ENCODE peak calls at places on chromosome 6, in eight cellular contexts. P is lung, Z is HEK293T, A is NCI-H510A treated with DMSO at 0.1 percent for 48 hours, D is GM10248, E is NCI-H526, J is skeletal muscle cell, W is adrenal gland. X is an unnamed sample.
A peak's percentile ranks its signal among the peaks of the same experiment; 100 is the strongest.

GRCh38 chr6:75436869-75437268 is 56.7 kb downstream of the FILIP1 start:
- DNase-seq in P (no peak), Z (no peak), A (no peak), D (no peak), E (no peak), J (no peak), W (peak; percentile 30), X (no peak)

GRCh38 chr6:84842526-84843161 is 78.2 kb upstream of the TBX18 start:
- DNase-seq in P (no peak), Z (no peak), A (no peak), D (no peak), E (no peak), J (peak; percentile 76), W (no peak), X (no peak)

GRCh38 chr6:98539669-98540207 is 294.6 kb upstream of the POU3F2 start:
- DNase-seq in P (no peak), Z (peak; percentile 24), A (peak; percentile 3), D (no peak), E (no peak), J (no peak), W (no peak), X (no peak)

GRCh38 chr6:143620461-143620860 is 57.3 kb upstream of the PHACTR2 start:
- DNase-seq in P (no peak), Z (no peak), A (no peak), D (no peak), E (no peak), J (peak; percentile 33), W (no peak), X (no peak)

GRCh38 chr6:25601797-25602679 is 50.0 kb upstream of the SCGN start:
- DNase-seq in P (no peak), Z (peak; percentile 14), A (peak; percentile 92), D (peak; percentile 40), E (no peak), J (peak; percentile 31), W (no peak), X (no peak)

GRCh38 chr6:89034586-89035251 is 45.8 kb upstream of the PNRC1 start:
- DNase-seq in P (peak; percentile 53), Z (no peak), A (no peak), D (no peak), E (no peak), J (peak; percentile 88), W (peak; percentile 33), X (no peak)

GRCh38 chr6:83221886-83222479 is 28.8 kb downstream of the RWDD2A start:
- DNase-seq in P (no peak), Z (peak; percentile 9), A (peak; percentile 24), D (peak; percentile 24), E (peak; percentile 21), J (no peak), W (no peak), X (no peak)

GRCh38 chr6:157727629-157728182 is 95.3 kb upstream of the SNX9 start:
- DNase-seq in P (no peak), Z (no peak), A (no peak), D (no peak), E (no peak), J (no peak), W (no peak), X (no peak)

GRCh38 chr6:117615981-117616961 is 14.0 kb upstream of the GOPC start:
- DNase-seq in P (no peak), Z (no peak), A (no peak), D (no peak), E (no peak), J (peak; percentile 25), W (no peak), X (peak; percentile 13)

GRCh38 chr6:121896771-121897170 is 461.3 kb downstream of the GJA1 start:
- DNase-seq in P (no peak), Z (no peak), A (no peak), D (no peak), E (no peak), J (no peak), W (no peak), X (no peak)

GRCh38 chr6:12709116-12709515 is 7.5 kb upstream of the PHACTR1 start:
- DNase-seq in P (no peak), Z (no peak), A (no peak), D (no peak), E (no peak), J (peak; percentile 21), W (no peak), X (no peak)

GRCh38 chr6:91653954-91654843 is 1067.3 kb upstream of the MAP3K7 start:
- DNase-seq in P (no peak), Z (no peak), A (no peak), D (no peak), E (peak; percentile 96), J (no peak), W (no peak), X (no peak)

GRCh38 chr6:40185486-40185885 is 251.2 kb upstream of the MOCS1 start:
- DNase-seq in P (no peak), Z (no peak), A (no peak), D (no peak), E (no peak), J (no peak), W (no peak), X (no peak)

GRCh38 chr6:144413418-144413817 is 128.3 kb downstream of the UTRN start:
- DNase-seq in P (no peak), Z (no peak), A (no peak), D (no peak), E (no peak), J (no peak), W (no peak), X (no peak)

GRCh38 chr6:15621203-15622044 is 41.4 kb downstream of the DTNBP1 start:
- DNase-seq in P (peak; percentile 49), Z (no peak), A (peak; percentile 42), D (peak; percentile 43), E (no peak), J (no peak), W (peak; percentile 42), X (no peak)

GRCh38 chr6:128882991-128883571 is at the start of gene LAMA2:
- DNase-seq in P (peak; percentile 50), Z (peak; percentile 48), A (peak; percentile 20), D (no peak), E (no peak), J (peak; percentile 33), W (peak; percentile 62), X (no peak)

GRCh38 chr6:137282253-137282652 is 63.1 kb upstream of the IFNGR1 start:
- DNase-seq in P (no peak), Z (no peak), A (no peak), D (no peak), E (no peak), J (no peak), W (no peak), X (no peak)

GRCh38 chr6:56837322-56837894 is 117.5 kb upstream of the BEND6 start:
- DNase-seq in P (no peak), Z (no peak), A (peak; percentile 47), D (no peak), E (no peak), J (no peak), W (no peak), X (no peak)

GRCh38 chr6:53398541-53399344 is 50.0 kb upstream of the ELOVL5 start:
- DNase-seq in P (no peak), Z (no peak), A (no peak), D (no peak), E (no peak), J (no peak), W (no peak), X (no peak)

GRCh38 chr6:127302728-127303675 is 36.3 kb downstream of the RNF146 start:
- DNase-seq in P (no peak), Z (peak; percentile 58), A (peak; percentile 40), D (peak; percentile 42), E (no peak), J (no peak), W (peak; percentile 28), X (peak; percentile 41)

GRCh38 chr6:152161501-152161900 is 354.0 kb downstream of the ESR1 start:
- DNase-seq in P (no peak), Z (no peak), A (no peak), D (no peak), E (no peak), J (peak; percentile 34), W (no peak), X (no peak)

GRCh38 chr6:148577687-148578488 is 168.9 kb upstream of the UST start:
- DNase-seq in P (peak; percentile 75), Z (peak; percentile 88), A (peak; percentile 38), D (peak; percentile 75), E (peak; percentile 52), J (peak; percentile 55), W (peak; percentile 86), X (peak; percentile 9)

GRCh38 chr6:79872986-79873385 is 74.4 kb downstream of the ELOVL4 start:
- DNase-seq in P (no peak), Z (no peak), A (no peak), D (no peak), E (no peak), J (peak; percentile 87), W (no peak), X (no peak)

GRCh38 chr6:83047065-83047754 is 18.4 kb downstream of the UBE3D start:
- DNase-seq in P (no peak), Z (no peak), A (no peak), D (no peak), E (no peak), J (no peak), W (no peak), X (no peak)

GRCh38 chr6:136326038-136326561 is 36.5 kb upstream of the BCLAF1 start:
- DNase-seq in P (no peak), Z (peak; percentile 46), A (peak; percentile 77), D (no peak), E (peak; percentile 78), J (no peak), W (no peak), X (no peak)

X was measured in effector CD4-positive, alpha-beta T cell.